ENCODE peak calls at places on chromosomes 4 and X, in six cellular contexts. L, A, P, X, H and E are unnamed samples.

GRCh38 chrX:46912673-46913491 is 661 bp downstream of the JADE3 start:
- DNase-seq in H (no peak), P (peak; percentile 59), L (peak; percentile 5), X (peak; percentile 79), A (peak; percentile 45), E (peak; percentile 35)

GRCh38 chr4:7198440-7199128 is 6.2 kb downstream of the SORCS2 start:
- DNase-seq in L (no peak), P (no peak), H (no peak), X (peak; percentile 63), A (no peak), E (no peak)

GRCh38 chr4:105387466-105387865 is 86.4 kb downstream of the PPA2 start:
- DNase-seq in H (no peak), A (no peak), P (no peak), L (no peak), X (no peak), E (no peak)

GRCh38 chrX:12488781-12489180 is 302.4 kb upstream of the PRPS2 start:
- DNase-seq in P (no peak), H (no peak), L (no peak), A (no peak), X (no peak), E (no peak)

GRCh38 chr4:39706334-39706733 is 8.4 kb downstream of the UBE2K start:
- DNase-seq in H (no peak), X (no peak), A (peak; percentile 79), L (no peak), P (peak; percentile 86), E (peak; percentile 65)

GRCh38 chr4:184595430-184595829 is 53.8 kb downstream of the CASP3 start:
- DNase-seq in A (peak; percentile 15), L (no peak), X (no peak), H (no peak), P (no peak), E (peak; percentile 12)

GRCh38 chrX:144612076-144612475 is 635.2 kb upstream of the SPANXN1 start:
- DNase-seq in L (no peak), H (no peak), P (no peak), X (no peak), A (no peak), E (no peak)

GRCh38 chrX:20026278-20026677 is 35.4 kb upstream of the BCLAF3 start:
- DNase-seq in X (no peak), A (peak; percentile 30), L (no peak), P (peak; percentile 3), H (no peak), E (peak; percentile 42)

GRCh38 chr4:150217192-150217591 is 138.9 kb downstream of the DCLK2 start:
- DNase-seq in X (no peak), A (peak; percentile 88), P (peak; percentile 59), H (no peak), L (peak; percentile 13), E (peak; percentile 70)

GRCh38 chrX:71282514-71283408 is 674 bp upstream of the NONO start:
- DNase-seq in P (no peak), L (no peak), X (no peak), H (no peak), A (peak; percentile 46), E (peak; percentile 47)

GRCh38 chr4:3863841-3864734 is 97.9 kb downstream of the ADRA2C start:
- DNase-seq in L (no peak), P (no peak), X (peak; percentile 61), H (no peak), A (no peak), E (no peak)

GRCh38 chr4:106478152-106478551 is 109.6 kb upstream of the GIMD1 start:
- DNase-seq in A (no peak), P (no peak), L (no peak), X (no peak), H (no peak), E (no peak)

GRCh38 chr4:169254546-169254983 is 16.2 kb downstream of the SH3RF1 start:
- DNase-seq in L (no peak), X (no peak), H (no peak), A (peak; percentile 54), P (peak; percentile 70), E (peak; percentile 45)

GRCh38 chr4:127870688-127871087 is 10.0 kb upstream of the PLK4 start:
- DNase-seq in X (no peak), L (no peak), A (peak; percentile 81), H (no peak), P (peak; percentile 39), E (peak; percentile 73)

GRCh38 chr4:97367878-97368277 is 775.4 kb downstream of the STPG2 start:
- DNase-seq in H (no peak), P (no peak), A (peak; percentile 92), L (no peak), X (no peak), E (peak; percentile 63)